ENCODE peak calls at places on chromosome 18, in seven cellular contexts. J is body of pancreas, I is right lobe of liver, Q is spleen, K is cardiac muscle cell, N is MM.1S, Z is tibial nerve. G is an unnamed sample. For H3K4me1, the result is how much of the 10 kb centered on the place peaks cover.

GRCh38 chr18:49305688-49306336 is 154.6 kb downstream of the DYM start:
- DNase-seq in Q (no peak), I (no peak), J (no peak), Z (no peak), N (no peak), K (no peak), G (no peak)

GRCh38 chr18:79556829-79557585 is 122.6 kb upstream of the CTDP1 start:
- DNase-seq in Z (no peak), J (no peak), K (no peak), N (no peak), I (peak), Q (no peak), G (no peak)

GRCh38 chr18:48944634-48945033 is 6.1 kb downstream of the SMAD7 start:
- DNase-seq in Q (no peak), Z (no peak), K (peak), N (peak), I (no peak), J (no peak), G (no peak)

GRCh38 chr18:12287131-12287681 is 20.8 kb upstream of the TUBB6 start:
- DNase-seq in J (no peak), Z (no peak), K (no peak), I (no peak), Q (peak), N (no peak), G (no peak)

GRCh38 chr18:1505856-1506255 is 601.2 kb downstream of the ADCYAP1 start:
- DNase-seq in K (no peak), N (no peak), J (no peak), I (no peak), Q (no peak), Z (no peak), G (no peak)

GRCh38 chr18:45617284-45617683 is 2.0 kb downstream of the SLC14A2 start:
- DNase-seq in K (no peak), N (no peak), J (peak), Q (no peak), I (no peak), Z (peak), G (peak)

GRCh38 chr18:11310476-11311086 is 161.2 kb upstream of the PIEZO2 start:
- DNase-seq in I (no peak), K (peak), Q (no peak), J (peak), N (peak), Z (peak), G (no peak)

GRCh38 chr18:657311-657997 is at the start of gene TYMS:
- DNase-seq in N (peak), K (peak), Z (no peak), Q (peak), J (peak), I (peak), G (peak)

GRCh38 chr18:73896685-73897084 is 250.9 kb downstream of the FBXO15 start:
- DNase-seq in Z (no peak), J (no peak), N (no peak), K (no peak), Q (no peak), I (no peak), G (no peak)

GRCh38 chr18:26941608-26942007 is 76.1 kb upstream of the AQP4 start:
- DNase-seq in J (no peak), Q (no peak), I (no peak), N (no peak), K (no peak), Z (no peak), G (no peak)

GRCh38 chr18:30970201-30970816 is 72.2 kb downstream of the DSC3 start:
- DNase-seq in J (peak), I (no peak), Q (no peak), Z (no peak), N (peak), K (peak), G (no peak)

GRCh38 chr18:7064346-7064745 is 53.3 kb downstream of the LAMA1 start:
- DNase-seq in I (no peak), J (no peak), Q (no peak), Z (no peak), K (no peak), N (no peak), G (no peak)

DNA sequence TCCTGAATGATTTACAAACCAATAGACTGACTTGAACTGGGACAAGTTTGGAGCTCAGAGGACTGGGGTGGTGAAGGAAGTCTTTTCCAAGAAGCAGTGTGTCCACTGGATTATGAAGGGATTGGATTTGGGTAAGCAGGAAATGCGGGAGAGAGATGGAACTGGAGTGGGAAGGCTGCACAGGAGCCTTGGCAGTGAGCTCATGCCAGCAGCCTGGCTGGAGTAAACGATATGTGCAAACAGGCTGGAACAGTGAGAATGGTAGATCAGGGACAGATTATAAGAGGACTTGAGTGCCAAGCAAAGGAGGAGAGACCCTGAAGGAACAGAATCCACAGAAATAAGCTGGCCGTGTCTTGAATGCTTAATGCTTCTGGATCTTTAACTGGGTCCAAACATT is 121.9 kb upstream of the GATA6 start:
- DNase-seq in J (peak), Z (no peak), Q (no peak), I (no peak), N (no peak), K (no peak), G (peak)
- H3K4me1 ChIP-seq in J (half or more), Z (under half), Q (under half), I (under half), N (under half), K (under half), G (under half)

DNA sequence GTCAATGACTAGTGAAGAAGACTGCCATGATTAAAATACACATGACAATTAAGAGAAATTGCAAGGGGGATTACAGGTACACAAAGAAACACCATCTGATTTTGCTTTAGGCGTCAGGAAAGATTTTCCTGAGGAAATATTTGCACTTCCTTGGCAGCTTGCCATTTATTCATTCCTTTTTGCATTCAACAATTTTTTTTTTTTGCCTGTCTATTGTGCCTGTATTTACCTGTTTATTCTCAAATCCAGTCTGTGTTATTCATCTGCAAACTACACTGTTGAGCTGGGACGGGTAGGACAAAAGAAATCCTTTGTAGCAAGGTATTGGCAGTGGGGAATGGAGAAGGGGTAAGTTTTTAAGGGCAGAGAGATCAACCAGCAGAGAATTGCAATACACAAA is 31.8 kb downstream of the SMAD2 start:
- DNase-seq in N (no peak), I (no peak), Z (no peak), J (no peak), K (no peak), Q (no peak), G (no peak)
- H3K4me1 ChIP-seq in N (under half), I (under half), Z (under half), J (under half), K (under half), Q (under half), G (under half)

DNA sequence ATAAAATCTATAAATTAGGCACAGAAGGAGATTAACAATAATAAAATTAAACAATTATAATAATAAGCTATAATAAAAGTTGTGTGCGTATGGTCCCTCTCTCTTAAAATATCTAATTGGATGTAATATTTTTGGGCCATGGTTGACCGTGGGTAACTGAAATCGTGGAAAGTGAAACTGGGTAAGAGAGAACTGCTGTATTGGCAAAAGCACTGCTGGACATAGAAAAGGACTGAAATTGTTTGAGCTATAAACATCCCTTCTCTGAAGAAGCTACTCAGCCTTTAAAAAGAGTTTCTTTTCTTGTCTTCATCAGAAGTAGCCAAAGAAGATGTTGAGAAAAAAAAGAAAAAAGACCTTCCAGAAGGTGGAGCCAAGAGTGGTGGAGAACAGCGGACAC is 379.4 kb downstream of the ZNF521 start:
- DNase-seq in Z (no peak), K (no peak), I (no peak), J (no peak), N (peak), Q (no peak), G (no peak)
- H3K4me1 ChIP-seq in Z (under half), K (under half), I (under half), J (under half), N (under half), Q (under half), G (under half)

GRCh38 chr18:8936646-8937045 is 165.9 kb upstream of the NDUFV2 start:
- DNase-seq in K (no peak), Z (no peak), J (no peak), I (no peak), N (no peak), Q (no peak), G (no peak)
- H3K4me1 ChIP-seq in K (under half), Z (under half), J (under half), I (under half), N (under half), Q (under half), G (under half)

GRCh38 chr18:77089796-77090285 is 42.7 kb downstream of the MBP start:
- DNase-seq in J (no peak), Z (no peak), N (no peak), Q (no peak), K (no peak), I (no peak), G (no peak)

GRCh38 chr18:77090546-77091200 is 41.9 kb downstream of the MBP start:
- DNase-seq in I (no peak), J (no peak), Q (peak), Z (no peak), K (no peak), N (no peak), G (no peak)

GRCh38 chr18:77092104-77093066 is 40.2 kb downstream of the MBP start:
- DNase-seq in Z (no peak), I (no peak), J (no peak), Q (no peak), K (no peak), N (no peak), G (no peak)

GRCh38 chr18:77093067-77093430 is 39.5 kb downstream of the MBP start:
- DNase-seq in J (no peak), I (no peak), N (no peak), K (no peak), Z (no peak), Q (no peak), G (no peak)

GRCh38 chr18:77091366-77091765 is 41.2 kb downstream of the MBP start:
- DNase-seq in Z (no peak), Q (no peak), I (no peak), J (no peak), K (no peak), N (no peak), G (no peak)
- H3K4me1 ChIP-seq in Z (under half), Q (under half), I (under half), J (under half), K (under half), N (under half), G (under half)

DNA sequence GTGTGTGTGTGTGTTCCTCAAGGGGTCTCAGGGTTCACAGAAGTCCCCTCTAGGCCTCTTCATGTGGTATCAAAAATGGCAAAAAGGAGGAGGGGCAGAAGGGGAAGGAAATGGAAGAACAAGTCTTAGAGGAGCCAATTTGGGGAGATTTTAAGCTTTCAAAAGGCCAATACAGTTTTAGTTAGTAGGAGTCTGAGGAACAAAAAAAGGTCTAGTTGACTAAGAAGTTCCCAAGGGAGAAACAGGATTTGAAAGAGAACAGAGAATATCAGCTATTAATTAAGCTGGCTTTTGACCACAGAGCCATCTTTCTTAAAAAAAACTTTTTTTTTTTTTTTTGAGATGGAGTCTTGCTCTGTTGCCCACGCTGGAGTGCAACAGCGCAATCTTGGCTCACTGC is 7.1 kb downstream of the RNF125 start:
- DNase-seq in N (no peak), I (no peak), J (no peak), K (no peak), Q (no peak), Z (no peak), G (no peak)
- H3K4me1 ChIP-seq in N (under half), I (under half), J (under half), K (under half), Q (under half), Z (under half), G (under half)

GRCh38 chr18:34550902-34551301 is 159.2 kb upstream of the DTNA start:
- DNase-seq in Z (no peak), I (no peak), Q (no peak), K (no peak), J (no peak), N (no peak), G (no peak)
- H3K4me1 ChIP-seq in Z (under half), I (under half), Q (under half), K (under half), J (under half), N (under half), G (under half)

DNA sequence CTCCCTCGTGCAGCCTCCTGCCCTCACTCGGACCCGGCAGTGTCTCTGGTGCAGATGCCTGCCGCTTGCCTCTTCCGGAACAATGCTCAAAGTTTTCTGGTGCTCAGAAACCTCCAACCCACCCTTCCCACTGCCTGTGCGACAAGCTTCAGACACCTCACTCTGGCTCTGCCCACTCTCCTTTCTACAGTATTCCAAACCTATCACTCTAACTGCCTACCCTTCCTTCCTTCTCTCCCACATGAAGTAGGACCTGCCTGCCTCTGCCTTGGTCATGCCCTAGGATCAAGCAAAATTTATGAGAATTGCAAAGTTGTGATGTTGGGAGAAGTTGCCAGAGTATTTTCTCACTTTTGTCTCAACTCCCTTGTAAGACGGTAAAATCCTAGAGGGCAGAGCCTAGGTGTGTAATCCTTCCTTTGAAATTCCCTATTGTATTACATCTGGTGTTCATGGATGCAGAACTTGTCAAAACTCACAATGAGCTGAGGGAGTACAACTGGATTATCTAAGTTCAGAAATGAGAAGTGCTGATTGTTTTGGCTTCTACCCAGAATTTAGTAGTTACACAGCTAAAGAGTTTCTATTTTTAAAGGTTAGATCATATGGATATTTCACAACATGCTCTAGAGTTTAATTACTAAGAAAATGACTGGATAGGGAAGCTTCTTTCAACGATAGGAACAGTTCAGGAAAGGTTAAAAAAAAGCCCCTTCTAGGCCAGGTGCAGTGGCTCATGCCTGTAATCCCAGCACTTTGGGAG is 7.2 kb downstream of the NPC1 start:
- DNase-seq in I (no peak), J (no peak), Q (no peak), Z (no peak), K (no peak), N (no peak), G (no peak)
- H3K4me1 ChIP-seq in I (under half), J (under half), Q (under half), Z (half or more), K (under half), N (under half), G (half or more)

G was measured in stomach.